ENCODE peak calls at places on chromosomes 7 and 10, in four cellular contexts. N is activated CD8-positive, alpha-beta T cell treated with anti-CD3 and anti-CD28 coated beads for 36 hours; Z is GM13976; X is foreskin fibroblast. D is an unnamed sample.

GRCh38 chr10:26357203-26357602 is 80.9 kb upstream of the APBB1IP start:
- DNase-seq in N (no peak), Z (no peak), X (no peak), D (no peak)

GRCh38 chr7:26156454-26157365 is 4.7 kb downstream of the NFE2L3 start:
- DNase-seq in N (peak), Z (peak), X (peak), D (no peak)

GRCh38 chr7:32879460-32879859 is 12.1 kb downstream of the KBTBD2 start:
- DNase-seq in N (no peak), Z (no peak), X (no peak), D (no peak)

GRCh38 chr10:43249962-43250624 is 16.8 kb downstream of the RASGEF1A start:
- DNase-seq in N (peak), Z (no peak), X (no peak), D (peak)

GRCh38 chr7:142476077-142476476 is 218.2 kb upstream of the PRSS58 start:
- DNase-seq in N (no peak), Z (no peak), X (peak), D (no peak)

GRCh38 chr10:111131168-111131799 is 54.5 kb downstream of the ADRA2A start:
- DNase-seq in N (no peak), Z (no peak), X (no peak), D (no peak)

GRCh38 chr7:134736381-134736780 is 43.1 kb upstream of the CALD1 start:
- DNase-seq in N (no peak), Z (no peak), X (no peak), D (no peak)

GRCh38 chr10:31554556-31554955 is 235.5 kb downstream of the ZEB1 start:
- DNase-seq in N (no peak), Z (no peak), X (peak), D (no peak)

GRCh38 chr10:14540062-14540461 is 209.3 kb upstream of the FRMD4A start:
- DNase-seq in N (no peak), Z (no peak), X (no peak), D (no peak)

DNA sequence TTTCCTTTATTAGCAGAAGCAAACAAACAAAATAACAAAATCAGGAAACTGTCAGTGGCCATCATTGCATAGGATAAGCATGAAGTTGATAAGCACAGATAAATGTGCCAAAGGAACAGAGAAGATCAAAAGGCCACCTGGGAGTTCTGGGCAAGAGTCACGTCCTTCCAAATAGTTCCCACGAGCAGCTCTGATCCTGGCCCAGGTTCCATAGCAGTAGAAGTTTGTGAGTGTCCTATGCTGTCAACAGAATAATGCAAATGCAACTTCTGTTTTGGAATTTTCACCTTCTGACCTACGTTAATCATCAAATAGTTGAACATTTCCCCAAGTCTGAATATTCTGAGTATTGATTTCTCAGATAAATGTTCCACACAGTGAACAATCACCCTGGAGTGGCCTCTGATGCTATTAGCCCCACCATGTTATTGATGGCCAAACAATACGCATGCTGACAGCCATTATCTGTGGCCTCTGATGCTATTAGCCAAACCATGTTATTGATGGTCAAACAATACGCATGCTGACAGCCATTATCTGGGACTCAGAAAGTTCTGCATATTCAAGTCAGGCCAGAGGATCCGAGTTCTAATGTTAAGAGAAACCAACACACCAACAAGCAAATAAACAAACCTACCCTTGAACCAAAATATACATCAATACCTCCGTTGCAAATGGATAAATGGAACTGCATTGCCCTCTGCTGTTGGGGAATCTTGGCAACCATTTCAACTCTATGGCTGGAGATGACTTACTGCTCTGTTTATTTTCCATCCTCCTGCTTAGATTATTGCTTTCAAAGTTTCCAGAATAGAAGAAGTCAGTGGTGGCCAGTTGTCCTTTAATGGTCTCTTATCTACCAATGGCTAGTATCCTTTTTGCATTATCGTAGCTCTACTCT is 63.3 kb downstream of the MRC1 start:
- DNase-seq in N (peak), Z (no peak), X (peak), D (peak)
- TF ChIP-seq CTCF in N (no peak), Z (no peak), X (peak), D (peak)

GRCh38 chr10:48885376-48885775 is 54.3 kb downstream of the LRRC18 start:
- DNase-seq in N (peak), Z (no peak), X (no peak), D (peak)
- TF ChIP-seq CTCF in N (no peak), Z (no peak), X (no peak), D (peak)

DNA sequence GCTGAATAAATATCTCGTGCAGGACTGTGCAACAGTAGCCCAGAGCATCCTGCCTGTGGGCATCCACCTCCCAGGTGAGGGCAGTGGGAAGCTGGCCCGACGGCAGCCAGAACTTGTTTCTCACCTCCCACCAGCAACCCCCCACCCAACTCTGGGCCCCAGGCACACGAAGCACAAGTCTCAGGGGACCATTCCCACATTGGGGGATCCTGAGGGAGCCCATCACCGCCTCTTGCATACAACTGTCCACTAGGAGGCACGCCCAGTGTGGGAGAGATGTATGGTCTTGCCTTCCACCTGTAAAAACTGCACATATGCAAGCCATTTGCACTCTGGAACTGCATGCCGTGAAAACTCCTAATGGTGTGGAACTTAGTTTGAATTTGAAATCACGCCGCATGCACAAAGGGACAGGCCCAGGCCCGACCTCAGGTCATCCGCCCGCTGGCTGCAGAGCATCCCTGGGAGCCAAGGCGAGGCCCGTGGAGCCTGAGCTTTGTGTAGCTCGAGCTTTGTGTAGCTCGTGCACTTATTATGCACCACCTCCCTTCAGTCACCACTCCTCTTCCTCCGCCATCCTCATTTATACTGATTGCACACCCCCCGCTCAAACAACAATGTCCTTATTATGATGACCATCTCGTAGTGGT is 147.9 kb downstream of the ADCY1 start:
- DNase-seq in N (no peak), Z (no peak), X (no peak), D (no peak)
- TF ChIP-seq CTCF in N (no peak), Z (no peak), X (no peak), D (peak)

DNA sequence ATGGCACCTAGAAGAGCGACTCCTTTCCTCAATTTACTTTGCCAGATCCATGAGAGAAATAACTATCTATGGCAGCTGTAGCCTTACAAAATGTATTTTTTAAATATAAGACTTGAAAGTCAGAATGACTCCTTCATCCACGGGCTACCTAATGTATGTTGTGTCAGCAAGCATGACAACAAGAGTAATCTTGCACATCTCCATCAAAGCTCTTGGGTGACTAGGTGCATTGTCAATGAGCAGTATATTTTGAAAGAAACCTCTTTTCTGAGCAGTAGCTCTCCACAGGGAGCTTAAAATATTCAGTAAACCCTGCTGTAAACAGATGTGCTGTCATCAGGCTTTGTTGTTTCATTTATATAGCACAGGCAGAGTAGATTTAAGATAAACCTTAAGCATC is 757.2 kb upstream of the PHF14 start:
- DNase-seq in N (no peak), Z (no peak), X (no peak), D (no peak)
- TF ChIP-seq CTCF in N (no peak), Z (no peak), X (no peak), D (no peak)

GRCh38 chr7:20329389-20330175 is 1.1 kb upstream of the ITGB8 start:
- DNase-seq in N (peak), Z (peak), X (peak), D (peak)
- TF ChIP-seq CTCF in N (no peak), Z (peak), X (peak), D (peak)

DNA sequence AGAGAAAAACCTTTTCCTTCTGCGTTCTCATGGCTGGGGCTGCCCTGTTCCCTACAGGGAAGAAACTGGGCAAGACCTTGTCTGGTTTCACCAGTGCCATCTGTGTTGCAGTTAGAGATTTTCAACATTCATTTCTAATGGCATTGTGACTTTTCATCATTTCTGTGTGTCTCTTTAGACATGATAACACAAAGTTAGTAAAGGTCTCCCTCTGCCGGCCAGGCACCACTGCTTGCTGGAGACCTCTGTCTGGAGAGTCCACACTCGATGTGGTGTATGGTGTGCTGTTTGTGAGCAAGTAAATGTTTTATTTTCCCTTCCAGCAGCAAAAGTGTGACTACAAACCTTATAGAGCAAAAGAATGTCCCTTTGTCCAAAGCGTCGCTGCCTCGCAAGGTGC is 213.5 kb downstream of the PAXIP1 start:
- DNase-seq in N (peak), Z (no peak), X (no peak), D (peak)
- TF ChIP-seq CTCF in N (no peak), Z (no peak), X (no peak), D (peak)

GRCh38 chr10:121531076-121531829 is 67.0 kb downstream of the FGFR2 start:
- DNase-seq in N (no peak), Z (no peak), X (no peak), D (no peak)

GRCh38 chr10:121527690-121528089 is 70.6 kb downstream of the FGFR2 start:
- DNase-seq in N (no peak), Z (no peak), X (no peak), D (no peak)

GRCh38 chr10:121532465-121532864 is 65.8 kb downstream of the FGFR2 start:
- DNase-seq in N (no peak), Z (no peak), X (no peak), D (no peak)

GRCh38 chr10:121531830-121532178 is 66.4 kb downstream of the FGFR2 start:
- DNase-seq in N (no peak), Z (no peak), X (no peak), D (no peak)

DNA sequence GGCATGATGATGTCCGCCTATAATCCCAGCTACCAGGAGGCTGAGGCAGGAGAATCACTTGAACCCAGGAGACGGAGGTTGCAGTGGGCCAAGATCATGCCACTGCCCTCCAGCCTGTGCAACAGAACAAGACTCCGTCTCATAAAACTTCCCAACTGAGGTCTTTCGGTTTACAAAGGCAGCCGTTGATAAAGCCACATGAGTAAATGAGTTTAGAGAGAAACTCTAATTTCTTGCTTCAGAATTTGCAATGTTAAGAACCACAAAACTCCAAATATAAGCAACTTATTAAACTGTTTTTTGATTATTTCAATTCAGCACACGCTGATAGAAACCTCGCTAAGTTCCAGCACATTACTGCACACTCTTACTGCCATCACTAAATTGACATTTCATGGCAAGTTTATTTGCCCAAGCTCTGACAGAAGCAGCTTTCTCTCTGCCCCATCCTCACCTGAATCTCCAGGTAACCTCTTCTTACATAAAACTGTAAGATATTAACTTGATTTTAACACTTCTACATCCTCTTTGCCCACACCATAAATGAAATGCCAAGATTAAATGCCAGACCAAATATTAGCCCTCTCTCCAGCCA is 67.7 kb downstream of the FGFR2 start:
- DNase-seq in N (no peak), Z (no peak), X (no peak), D (no peak)
- TF ChIP-seq CTCF in N (no peak), Z (no peak), X (no peak), D (no peak)

GRCh38 chr7:29113384-29114102 is 32.8 kb downstream of the CPVL start:
- DNase-seq in N (peak), Z (no peak), X (peak), D (no peak)
- TF ChIP-seq CTCF in N (no peak), Z (no peak), X (peak), D (peak)

DNA sequence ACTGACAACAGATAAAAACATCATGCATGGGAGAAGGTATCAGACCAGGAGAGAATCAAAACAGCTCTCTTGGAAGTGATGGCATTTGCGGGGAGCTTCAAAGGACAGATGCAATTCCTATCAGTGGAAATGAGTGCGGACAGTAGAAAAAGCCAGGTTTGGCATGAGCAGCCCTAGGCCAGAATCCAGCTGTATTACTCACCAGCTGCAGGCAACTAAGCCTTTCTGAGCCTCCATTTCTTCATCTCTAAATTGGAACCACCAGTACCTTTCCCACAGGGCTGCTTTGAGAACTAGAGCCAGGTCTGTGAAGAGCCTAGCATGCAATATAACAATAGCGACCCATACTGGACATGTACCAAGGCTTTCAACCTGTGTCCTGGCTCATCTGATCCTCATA is 101.0 kb downstream of the GSAP start:
- DNase-seq in N (no peak), Z (no peak), X (peak), D (no peak)
- TF ChIP-seq CTCF in N (no peak), Z (no peak), X (no peak), D (no peak)

GRCh38 chr10:84076540-84077195 is 62.6 kb upstream of the GHITM start:
- DNase-seq in N (peak), Z (no peak), X (peak), D (peak)
- TF ChIP-seq CTCF in N (peak), Z (no peak), X (peak), D (peak)

D was measured in BE2C.